ENCODE peak calls at places on chromosomes 6 and 20, in ten cellular contexts. N, F, G, S, P, K, V, O, Z and J are unnamed samples.

GRCh38 chr20:24762791-24763350 is 186.2 kb upstream of the CST7 start:
- DNase-seq in G (no peak), O (no peak), S (no peak), K (no peak), Z (peak; percentile 29), V (peak; percentile 61), F (no peak), P (no peak), N (no peak), J (no peak)

GRCh38 chr6:126253421-126253820 is 86.5 kb upstream of the CENPW start:
- DNase-seq in K (no peak), N (no peak), S (no peak), V (no peak), F (no peak), O (no peak), G (no peak), P (no peak), Z (no peak), J (no peak)

GRCh38 chr6:31657406-31658157 is 1.9 kb downstream of the APOM start:
- DNase-seq in S (no peak), G (no peak), N (no peak), P (peak; percentile 44), O (no peak), K (peak; percentile 24), Z (no peak), V (no peak), F (peak; percentile 19), J (no peak)

GRCh38 chr6:11711644-11711993 is 67.0 kb downstream of the ADTRP start:
- DNase-seq in N (no peak), K (no peak), V (no peak), Z (no peak), G (no peak), P (peak; percentile 66), S (no peak), F (no peak), O (no peak), J (no peak)

GRCh38 chr6:16766043-16766521 is 4.8 kb upstream of the ATXN1 start:
- DNase-seq in N (no peak), O (no peak), F (peak; percentile 98), P (peak; percentile 97), K (no peak), S (no peak), G (no peak), Z (no peak), V (no peak), J (no peak)

GRCh38 chr6:122678841-122679240 is 68.6 kb downstream of the PKIB start:
- DNase-seq in G (no peak), Z (no peak), O (no peak), V (no peak), N (no peak), F (no peak), K (no peak), P (no peak), S (no peak), J (no peak)

GRCh38 chr6:81145506-81145905 is 607.0 kb downstream of the TENT5A start:
- DNase-seq in V (no peak), N (no peak), P (peak; percentile 20), F (no peak), Z (no peak), S (no peak), G (no peak), K (no peak), O (no peak), J (no peak)

GRCh38 chr6:144578385-144579350 is 293.5 kb downstream of the UTRN start:
- DNase-seq in F (no peak), G (no peak), S (no peak), Z (no peak), N (no peak), O (peak; percentile 57), K (no peak), P (peak; percentile 84), V (no peak), J (no peak)

GRCh38 chr6:19838442-19839236 is 1.5 kb downstream of the ID4 start:
- DNase-seq in Z (no peak), N (peak; percentile 70), S (peak; percentile 4), P (peak; percentile 60), V (no peak), O (no peak), F (peak; percentile 52), G (no peak), K (no peak), J (no peak)

GRCh38 chr6:109093732-109094131 is 914 bp downstream of the SESN1 start:
- DNase-seq in O (no peak), P (peak; percentile 62), Z (no peak), S (no peak), K (no peak), F (no peak), G (no peak), V (no peak), N (peak; percentile 9), J (no peak)

GRCh38 chr20:8116067-8116811 is 15.8 kb upstream of the PLCB1 start:
- DNase-seq in Z (no peak), F (no peak), N (no peak), V (no peak), P (peak; percentile 85), O (no peak), G (no peak), K (no peak), S (no peak), J (no peak)

GRCh38 chr6:30761791-30762429 is 17.6 kb upstream of the IER3 start:
- DNase-seq in S (no peak), K (no peak), O (no peak), N (no peak), P (no peak), Z (no peak), F (no peak), G (no peak), V (no peak), J (no peak)

GRCh38 chr20:1528811-1529210 is 28.7 kb downstream of the SIRPD start:
- DNase-seq in P (peak; percentile 48), F (peak; percentile 89), K (no peak), S (no peak), O (no peak), Z (no peak), N (no peak), V (no peak), G (no peak), J (no peak)
- H3K4me3 ChIP-seq in P (no peak overlapping the region), F (no peak overlapping the region), K (no peak overlapping the region), S (no peak overlapping the region), O (no peak overlapping the region), Z (no peak overlapping the region), N (no peak overlapping the region), V (no peak overlapping the region), G (no peak overlapping the region), J (no peak overlapping the region)

GRCh38 chr6:105901583-105901982 is 184.6 kb upstream of the PRDM1 start:
- DNase-seq in F (no peak), S (no peak), G (no peak), O (no peak), K (no peak), N (no peak), Z (no peak), V (no peak), P (no peak), J (no peak)

GRCh38 chr6:105898286-105898685 is 187.8 kb upstream of the PRDM1 start:
- DNase-seq in O (no peak), S (no peak), F (peak; percentile 54), G (no peak), Z (no peak), K (no peak), P (peak; percentile 80), V (no peak), N (no peak), J (no peak)

GRCh38 chr6:105897131-105897530 is 189.0 kb upstream of the PRDM1 start:
- DNase-seq in P (peak; percentile 16), Z (no peak), F (no peak), V (no peak), S (no peak), N (no peak), K (no peak), O (no peak), G (no peak), J (no peak)

GRCh38 chr6:105902401-105903031 is 183.6 kb upstream of the PRDM1 start:
- DNase-seq in Z (no peak), P (peak; percentile 82), F (no peak), S (no peak), N (peak; percentile 63), O (peak; percentile 79), K (no peak), G (no peak), V (no peak), J (no peak)

DNA sequence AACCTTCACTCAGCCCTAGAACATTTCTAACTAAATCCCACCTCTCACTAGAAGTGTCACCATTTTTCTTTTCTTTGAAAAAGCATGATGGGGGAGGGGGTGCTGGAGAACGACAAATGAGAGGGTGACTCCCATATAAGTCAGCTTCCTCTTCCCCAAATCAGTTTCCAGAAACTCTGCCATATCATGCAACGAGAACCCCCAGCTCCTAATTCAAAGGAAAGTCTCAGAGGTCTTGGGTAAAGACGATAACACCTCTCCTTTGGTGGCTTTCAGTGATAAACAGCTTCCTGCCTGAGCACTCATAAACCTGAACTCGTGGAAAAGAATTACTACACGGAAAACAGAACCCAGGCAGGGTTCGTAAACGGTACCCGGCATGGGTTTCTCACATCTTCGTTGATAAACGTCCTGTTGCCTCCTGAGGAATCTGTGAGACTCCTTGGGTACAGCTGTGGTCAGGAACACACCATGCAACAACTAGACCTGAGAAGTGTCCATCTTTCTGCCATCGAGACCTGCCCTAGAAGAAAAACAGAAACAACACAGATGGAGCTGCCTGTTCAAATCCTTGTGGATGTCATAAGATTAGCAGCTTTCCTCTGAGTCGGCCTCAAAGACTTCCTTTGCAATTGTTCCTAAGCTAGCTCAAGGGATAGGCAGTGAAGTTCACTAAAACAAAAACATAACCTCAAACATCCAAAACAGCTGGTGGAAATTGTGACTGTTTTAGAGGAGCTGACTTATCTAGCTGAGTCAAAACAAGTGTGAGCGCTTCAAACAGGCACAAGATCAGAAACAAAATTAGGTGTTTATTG is 185.8 kb upstream of the PRDM1 start:
- DNase-seq in G (no peak), O (no peak), F (no peak), N (no peak), S (no peak), Z (no peak), P (peak; percentile 90), V (no peak), K (no peak), J (no peak)
- H3K4me1 ChIP-seq in G (peaks cover 6% of the 10 kb centered on the region), O (peaks cover 13% of the 10 kb centered on the region), F (peaks cover 27% of the 10 kb centered on the region), N (peaks cover 37% of the 10 kb centered on the region), S (peaks cover 17% of the 10 kb centered on the region), Z (no peaks in the 10 kb centered on the region), P (peaks cover 47% of the 10 kb centered on the region), V (no peaks in the 10 kb centered on the region), K (peaks cover 7% of the 10 kb centered on the region), J (no peaks in the 10 kb centered on the region)

DNA sequence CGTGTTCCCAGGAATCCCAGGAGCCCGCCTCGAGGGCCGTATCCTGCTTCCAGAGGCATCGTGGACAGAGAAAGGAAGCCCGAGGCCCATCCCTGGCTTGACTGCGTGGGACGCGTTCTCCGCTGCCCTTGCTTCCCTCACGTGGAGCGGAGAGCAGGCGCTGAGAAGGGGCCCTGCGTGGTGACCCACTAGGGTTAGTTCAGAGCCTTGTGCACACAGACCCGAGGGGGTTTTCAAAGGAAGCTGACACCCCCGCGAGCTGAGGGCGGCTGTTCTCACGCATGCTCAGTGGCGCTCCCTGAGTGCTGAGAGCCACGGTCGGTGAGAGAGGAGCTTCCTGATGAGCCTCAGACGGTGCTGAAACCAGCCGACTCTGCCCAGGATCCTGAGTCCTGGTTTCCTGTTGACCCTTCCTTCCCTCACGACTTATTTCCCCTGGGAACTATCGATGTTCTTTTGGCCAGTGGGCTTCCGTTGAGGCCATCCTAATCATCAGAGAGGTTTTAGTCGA is 28.9 kb upstream of the CCR6 start:
- DNase-seq in N (no peak), Z (no peak), S (no peak), F (no peak), P (peak; percentile 5), G (no peak), O (no peak), V (peak; percentile 94), K (peak; percentile 74), J (no peak)
- H3K4me3 ChIP-seq in N (no peak overlapping the region), Z (no peak overlapping the region), S (no peak overlapping the region), F (no peak overlapping the region), P (peak overlapping the region; percentile 22), G (peak overlapping the region; percentile 47), O (no peak overlapping the region), V (peak overlapping the region; percentile 37), K (no peak overlapping the region), J (no peak overlapping the region)

GRCh38 chr20:50753152-50753551 is 21.8 kb downstream of the PARD6B start:
- DNase-seq in O (no peak), N (no peak), G (no peak), Z (no peak), V (no peak), S (no peak), P (no peak), F (no peak), K (no peak), J (no peak)
- H3K4me1 ChIP-seq in O (no peaks in the 10 kb centered on the region), N (no peaks in the 10 kb centered on the region), G (peaks cover 14% of the 10 kb centered on the region), Z (no peaks in the 10 kb centered on the region), V (no peaks in the 10 kb centered on the region), S (peaks cover 35% of the 10 kb centered on the region), P (peaks cover 2% of the 10 kb centered on the region), F (no peaks in the 10 kb centered on the region), K (no peaks in the 10 kb centered on the region), J (no peaks in the 10 kb centered on the region)